ENCODE peak calls at places on chromosomes 1 and 21, in seven cellular contexts. One of them, this sample, is unnamed.

GRCh38 chr1:28322209-28322608 is 6.6 kb upstream of the MED18 start:
- DNase-seq in fibroblast of mammary gland: no peak
- DNase-seq in fibroblast of lung: no peak
- DNase-seq in transverse colon: peak
- DNase-seq in adrenal gland: no peak
- DNase-seq in CMK: no peak
- DNase-seq in hypothalamus: no peak
- DNase-seq in this sample: no peak

GRCh38 chr1:59814901-59815825 is at the start of gene HOOK1:
- DNase-seq in fibroblast of mammary gland: no peak
- DNase-seq in fibroblast of lung: no peak
- DNase-seq in transverse colon: peak
- DNase-seq in adrenal gland: peak
- DNase-seq in CMK: no peak
- DNase-seq in hypothalamus: no peak
- DNase-seq in this sample: peak

GRCh38 chr1:46137901-46138300 is 5.5 kb upstream of the PIK3R3 start:
- DNase-seq in fibroblast of mammary gland: peak
- DNase-seq in fibroblast of lung: peak
- DNase-seq in transverse colon: no peak
- DNase-seq in adrenal gland: no peak
- DNase-seq in CMK: no peak
- DNase-seq in hypothalamus: no peak
- DNase-seq in this sample: no peak

GRCh38 chr1:158506369-158506987 is 34.5 kb downstream of the OR10R2 start:
- DNase-seq in fibroblast of mammary gland: peak
- DNase-seq in fibroblast of lung: no peak
- DNase-seq in transverse colon: peak
- DNase-seq in adrenal gland: peak
- DNase-seq in CMK: peak
- DNase-seq in hypothalamus: no peak
- DNase-seq in this sample: peak

GRCh38 chr21:43903451-43904091 is 38.5 kb downstream of the AGPAT3 start:
- DNase-seq in fibroblast of mammary gland: no peak
- DNase-seq in fibroblast of lung: no peak
- DNase-seq in transverse colon: peak
- DNase-seq in adrenal gland: peak
- DNase-seq in CMK: no peak
- DNase-seq in hypothalamus: no peak
- DNase-seq in this sample: no peak

GRCh38 chr1:22123071-22123390 is 19.9 kb downstream of the WNT4 start:
- DNase-seq in fibroblast of mammary gland: no peak
- DNase-seq in fibroblast of lung: no peak
- DNase-seq in transverse colon: no peak
- DNase-seq in adrenal gland: no peak
- DNase-seq in CMK: no peak
- DNase-seq in hypothalamus: no peak
- DNase-seq in this sample: no peak

GRCh38 chr1:232980336-232980978 is 30.0 kb downstream of the NTPCR start:
- DNase-seq in fibroblast of mammary gland: no peak
- DNase-seq in fibroblast of lung: peak
- DNase-seq in transverse colon: no peak
- DNase-seq in adrenal gland: no peak
- DNase-seq in CMK: no peak
- DNase-seq in hypothalamus: no peak
- DNase-seq in this sample: no peak

GRCh38 chr1:43552813-43553212 is 22.1 kb downstream of the PTPRF start:
- DNase-seq in fibroblast of mammary gland: peak
- DNase-seq in fibroblast of lung: peak
- DNase-seq in transverse colon: peak
- DNase-seq in adrenal gland: no peak
- DNase-seq in CMK: no peak
- DNase-seq in hypothalamus: peak
- DNase-seq in this sample: no peak

GRCh38 chr1:56435434-56436337 is 143.7 kb downstream of the PLPP3 start:
- DNase-seq in fibroblast of mammary gland: no peak
- DNase-seq in fibroblast of lung: no peak
- DNase-seq in transverse colon: no peak
- DNase-seq in adrenal gland: no peak
- DNase-seq in CMK: no peak
- DNase-seq in hypothalamus: peak
- DNase-seq in this sample: no peak

GRCh38 chr1:168774241-168774640 is 45.2 kb upstream of the DPT start:
- DNase-seq in fibroblast of mammary gland: peak
- DNase-seq in fibroblast of lung: peak
- DNase-seq in transverse colon: peak
- DNase-seq in adrenal gland: no peak
- DNase-seq in CMK: no peak
- DNase-seq in hypothalamus: no peak
- DNase-seq in this sample: no peak